ENCODE peak calls at places on chromosomes 1 and 21, in ten cellular contexts. D is ovary; Y is IMR-90; N is right lobe of liver; S is naive thymus-derived CD4-positive, alpha-beta T cell; F is Panc1; C is A673; A is SJSA1; Z is HCT116; V is psoas muscle. X is an unnamed sample.

GRCh38 chr1:234737915-234738314 is 127.9 kb upstream of the IRF2BP2 start:
- DNase-seq in D (no peak), Y (no peak), N (no peak), S (no peak), F (no peak), C (peak; percentile 28), A (no peak), Z (no peak), V (no peak), X (no peak)

GRCh38 chr1:56502700-56503245 is 76.6 kb downstream of the PLPP3 start:
- DNase-seq in D (no peak), Y (peak; percentile 50), N (no peak), S (no peak), F (no peak), C (no peak), A (no peak), Z (no peak), V (no peak), X (no peak)

GRCh38 chr1:153390938-153391710 is at the start of gene S100A8:
- DNase-seq in D (no peak), Y (no peak), N (peak; percentile 70), S (no peak), F (no peak), C (no peak), A (no peak), Z (no peak), V (peak; percentile 78), X (peak; percentile 86)

GRCh38 chr1:185934476-185935189 is 200.4 kb downstream of the HMCN1 start:
- DNase-seq in D (no peak), Y (peak; percentile 79), N (no peak), S (no peak), F (no peak), C (peak; percentile 81), A (no peak), Z (no peak), V (no peak), X (no peak)

GRCh38 chr21:45408271-45408791 is 3.4 kb downstream of the COL18A1 start:
- DNase-seq in D (peak; percentile 47), Y (no peak), N (peak; percentile 15), S (no peak), F (no peak), C (no peak), A (no peak), Z (no peak), V (peak; percentile 13), X (peak; percentile 39)

GRCh38 chr1:101264699-101265098 is 27.9 kb downstream of the S1PR1 start:
- DNase-seq in D (no peak), Y (no peak), N (no peak), S (no peak), F (no peak), C (no peak), A (no peak), Z (no peak), V (no peak), X (no peak)

GRCh38 chr1:95196017-95196416 is 38.0 kb upstream of the RWDD3 start:
- DNase-seq in D (no peak), Y (no peak), N (no peak), S (no peak), F (no peak), C (no peak), A (no peak), Z (no peak), V (no peak), X (no peak)

GRCh38 chr1:115958866-115959265 is 17.4 kb upstream of the SLC22A15 start:
- DNase-seq in D (no peak), Y (no peak), N (no peak), S (no peak), F (no peak), C (no peak), A (no peak), Z (no peak), V (no peak), X (no peak)

GRCh38 chr1:94037392-94038229 is 83.3 kb downstream of the ABCA4 start:
- DNase-seq in D (no peak), Y (no peak), N (no peak), S (no peak), F (no peak), C (no peak), A (no peak), Z (no peak), V (no peak), X (no peak)
- H3K27ac ChIP-seq in D (no peak overlapping the region), Y (peak overlapping the region; percentile 98), N (no peak overlapping the region), S (no peak overlapping the region), F (peak overlapping the region; percentile 66), C (no peak overlapping the region), A (peak overlapping the region; percentile 59), Z (no peak overlapping the region), V (peak overlapping the region; percentile 53), X (no peak overlapping the region)

GRCh38 chr1:89273324-89273778 is 691 bp upstream of the GBP5 start:
- DNase-seq in D (no peak), Y (no peak), N (no peak), S (no peak), F (no peak), C (no peak), A (no peak), Z (no peak), V (peak; percentile 15), X (no peak)

GRCh38 chr1:89276690-89277089 is 4.0 kb upstream of the GBP5 start:
- DNase-seq in D (no peak), Y (no peak), N (no peak), S (no peak), F (no peak), C (no peak), A (no peak), Z (no peak), V (no peak), X (no peak)

GRCh38 chr1:89274431-89274857 is 1.8 kb upstream of the GBP5 start:
- DNase-seq in D (peak; percentile 25), Y (peak; percentile 8), N (no peak), S (peak; percentile 55), F (no peak), C (no peak), A (no peak), Z (no peak), V (no peak), X (no peak)

GRCh38 chr1:89279011-89279466 is 6.4 kb upstream of the GBP5 start:
- DNase-seq in D (no peak), Y (no peak), N (no peak), S (peak; percentile 44), F (no peak), C (no peak), A (no peak), Z (no peak), V (no peak), X (no peak)

GRCh38 chr1:89277725-89278124 is 5.1 kb upstream of the GBP5 start:
- DNase-seq in D (no peak), Y (no peak), N (no peak), S (peak; percentile 71), F (no peak), C (no peak), A (no peak), Z (no peak), V (no peak), X (no peak)
- H3K27ac ChIP-seq in D (no peak overlapping the region), Y (no peak overlapping the region), N (no peak overlapping the region), S (peak overlapping the region; percentile 69), F (no peak overlapping the region), C (no peak overlapping the region), A (no peak overlapping the region), Z (no peak overlapping the region), V (no peak overlapping the region), X (no peak overlapping the region)

DNA sequence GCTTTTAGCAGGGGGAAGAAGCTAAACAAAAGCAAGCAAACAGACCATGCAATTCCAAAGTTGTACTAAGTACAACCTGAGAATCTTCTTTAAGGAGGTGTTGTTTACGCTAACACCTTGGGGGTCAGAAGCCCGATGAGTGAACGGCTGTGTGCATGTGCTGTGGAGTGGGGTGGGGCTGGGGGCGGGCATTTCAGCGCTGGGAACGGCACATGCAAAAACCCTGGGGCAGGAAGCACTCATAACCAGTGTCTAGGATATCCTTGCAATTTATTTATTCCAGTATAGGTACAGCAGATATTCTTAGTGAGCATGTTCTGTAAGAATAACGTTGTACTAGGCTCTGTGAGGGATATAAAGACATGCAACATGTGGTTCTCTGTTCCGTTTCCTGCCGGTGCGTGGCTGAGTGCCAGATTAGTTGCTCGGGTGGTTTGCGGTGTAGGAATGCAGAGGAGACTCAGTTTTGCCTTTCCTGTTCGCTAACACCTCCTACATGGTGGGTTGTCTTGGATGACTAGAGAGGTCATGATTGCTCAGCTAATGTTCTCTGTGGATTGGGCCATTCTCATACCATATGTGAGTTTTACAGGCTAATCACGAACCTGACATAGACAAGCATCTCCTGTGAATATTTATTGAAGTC is 3.7 kb downstream of the FASLG start:
- DNase-seq in D (no peak), Y (peak; percentile 86), N (peak; percentile 41), S (peak; percentile 73), F (no peak), C (peak; percentile 77), A (peak; percentile 27), Z (no peak), V (peak; percentile 28), X (peak; percentile 66)
- H3K27ac ChIP-seq in D (no peak overlapping the region), Y (no peak overlapping the region), N (no peak overlapping the region), S (no peak overlapping the region), F (no peak overlapping the region), C (no peak overlapping the region), A (no peak overlapping the region), Z (no peak overlapping the region), V (no peak overlapping the region), X (no peak overlapping the region)

GRCh38 chr1:1671365-1672119 is 12.7 kb upstream of the CDK11B start:
- DNase-seq in D (no peak), Y (no peak), N (no peak), S (no peak), F (no peak), C (no peak), A (no peak), Z (no peak), V (no peak), X (peak; percentile 41)

GRCh38 chr1:1670866-1671265 is 12.1 kb upstream of the CDK11B start:
- DNase-seq in D (no peak), Y (no peak), N (no peak), S (no peak), F (no peak), C (no peak), A (no peak), Z (no peak), V (no peak), X (peak; percentile 29)

GRCh38 chr1:1666526-1666925 is 7.7 kb upstream of the CDK11B start:
- DNase-seq in D (no peak), Y (no peak), N (no peak), S (no peak), F (no peak), C (no peak), A (no peak), Z (no peak), V (no peak), X (peak; percentile 45)

GRCh38 chr1:1672181-1672965 is 13.6 kb upstream of the CDK11B start:
- DNase-seq in D (no peak), Y (no peak), N (no peak), S (no peak), F (no peak), C (no peak), A (no peak), Z (no peak), V (no peak), X (peak; percentile 24)

DNA sequence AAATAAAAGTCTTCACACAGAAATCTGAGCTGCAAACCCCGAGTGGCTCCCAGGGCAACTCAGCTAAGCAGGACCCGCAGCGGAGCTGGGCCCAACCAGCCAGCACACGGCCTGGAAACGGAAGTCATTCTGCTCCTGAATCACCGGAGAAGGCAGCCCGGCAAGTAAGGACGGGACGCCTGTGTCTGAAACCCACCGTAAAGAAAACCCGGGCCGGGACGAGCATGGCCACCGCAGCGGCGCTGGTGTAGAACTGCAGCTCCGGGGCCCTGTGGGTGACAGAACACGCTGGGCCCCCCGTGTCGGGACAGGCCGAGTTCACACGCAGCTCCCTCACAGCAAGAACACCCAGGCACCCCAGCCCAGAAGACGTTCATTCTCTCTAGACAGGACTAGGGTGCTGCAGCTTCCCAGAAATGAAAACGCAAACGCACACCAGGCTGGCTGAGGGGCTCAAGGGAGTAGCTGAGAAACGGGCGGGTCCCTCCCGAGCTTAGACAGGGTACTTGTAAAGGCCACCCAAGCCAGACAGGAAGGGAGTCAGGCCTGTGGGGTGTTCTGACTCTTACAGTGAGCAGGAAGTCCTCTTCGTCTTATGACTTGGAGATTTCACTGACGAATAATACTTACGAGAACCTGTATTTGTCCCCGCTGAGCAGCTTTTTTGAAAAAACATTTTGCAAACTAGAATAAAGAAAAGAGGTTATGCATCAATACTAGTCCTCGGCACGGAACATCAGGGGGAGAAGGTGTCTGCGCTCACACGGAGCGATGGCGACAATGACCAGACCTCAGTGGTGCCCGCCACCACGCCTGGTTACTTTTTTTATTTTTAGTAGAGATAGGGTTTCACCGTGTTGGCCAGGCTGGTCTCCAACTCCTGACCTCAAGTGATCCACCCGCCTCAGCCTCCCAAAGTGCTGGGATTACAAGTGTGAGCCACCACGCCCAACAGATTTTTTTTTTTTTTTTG is 10.9 kb upstream of the CDK11B start:
- DNase-seq in D (no peak), Y (no peak), N (no peak), S (no peak), F (no peak), C (no peak), A (no peak), Z (no peak), V (no peak), X (peak; percentile 35)
- H3K27ac ChIP-seq in D (no peak overlapping the region), Y (no peak overlapping the region), N (no peak overlapping the region), S (no peak overlapping the region), F (no peak overlapping the region), C (no peak overlapping the region), A (no peak overlapping the region), Z (no peak overlapping the region), V (no peak overlapping the region), X (no peak overlapping the region)